ENCODE peak calls at places on chromosomes 12 and 14, in seven cellular contexts. One of them, this sample, is unnamed.

GRCh38 chr12:128830505-128830893 is 6.7 kb upstream of the SLC15A4 start:
- DNase-seq in SK-N-SH: no peak
- DNase-seq in H1: no peak
- DNase-seq in Panc1: no peak
- DNase-seq in GM12878: peak; percentile 94
- DNase-seq in K562: no peak
- DNase-seq in HepG2: no peak
- DNase-seq in this sample: no peak

GRCh38 chr14:79916281-79916680 is 295.0 kb downstream of the DIO2 start:
- DNase-seq in SK-N-SH: no peak
- DNase-seq in H1: no peak
- DNase-seq in Panc1: no peak
- DNase-seq in GM12878: no peak
- DNase-seq in K562: no peak
- DNase-seq in HepG2: no peak
- DNase-seq in this sample: no peak

GRCh38 chr14:24798911-24799310 is 164.9 kb upstream of the GZMB start:
- DNase-seq in SK-N-SH: no peak
- DNase-seq in H1: no peak
- DNase-seq in Panc1: no peak
- DNase-seq in GM12878: peak; percentile 15
- DNase-seq in K562: no peak
- DNase-seq in HepG2: no peak
- DNase-seq in this sample: no peak

GRCh38 chr12:57241556-57242310 is 9.3 kb downstream of the STAC3 start:
- DNase-seq in SK-N-SH: peak; percentile 57
- DNase-seq in H1: no peak
- DNase-seq in Panc1: no peak
- DNase-seq in GM12878: no peak
- DNase-seq in K562: no peak
- DNase-seq in HepG2: no peak
- DNase-seq in this sample: no peak

GRCh38 chr12:131836193-131836592 is 8.0 kb downstream of the MMP17 start:
- DNase-seq in SK-N-SH: peak; percentile 75
- DNase-seq in H1: no peak
- DNase-seq in Panc1: no peak
- DNase-seq in GM12878: no peak
- DNase-seq in K562: no peak
- DNase-seq in HepG2: no peak
- DNase-seq in this sample: no peak

GRCh38 chr14:90611501-90611900 is 204.7 kb downstream of the TTC7B start:
- DNase-seq in SK-N-SH: no peak
- DNase-seq in H1: no peak
- DNase-seq in Panc1: no peak
- DNase-seq in GM12878: no peak
- DNase-seq in K562: no peak
- DNase-seq in HepG2: no peak
- DNase-seq in this sample: no peak

GRCh38 chr12:39830862-39831520 is 211.4 kb upstream of the ABCD2 start:
- DNase-seq in SK-N-SH: no peak
- DNase-seq in H1: no peak
- DNase-seq in Panc1: no peak
- DNase-seq in GM12878: no peak
- DNase-seq in K562: no peak
- DNase-seq in HepG2: no peak
- DNase-seq in this sample: no peak

GRCh38 chr14:75274045-75274898 is 4.4 kb upstream of the FOS start:
- DNase-seq in SK-N-SH: no peak
- DNase-seq in H1: no peak
- DNase-seq in Panc1: no peak
- DNase-seq in GM12878: no peak
- DNase-seq in K562: no peak
- DNase-seq in HepG2: no peak
- DNase-seq in this sample: no peak

GRCh38 chr14:101687756-101688546 is 73.6 kb upstream of the PPP2R5C start:
- DNase-seq in SK-N-SH: no peak
- DNase-seq in H1: no peak
- DNase-seq in Panc1: no peak
- DNase-seq in GM12878: no peak
- DNase-seq in K562: no peak
- DNase-seq in HepG2: no peak
- DNase-seq in this sample: no peak

GRCh38 chr14:105283028-105283427 is 17.8 kb downstream of the BRF1 start:
- DNase-seq in SK-N-SH: no peak
- DNase-seq in H1: no peak
- DNase-seq in Panc1: no peak
- DNase-seq in GM12878: no peak
- DNase-seq in K562: peak; percentile 4
- DNase-seq in HepG2: no peak
- DNase-seq in this sample: no peak

GRCh38 chr12:1852076-1852475 is 31.7 kb downstream of the LRTM2 start:
- DNase-seq in SK-N-SH: no peak
- DNase-seq in H1: no peak
- DNase-seq in Panc1: no peak
- DNase-seq in GM12878: no peak
- DNase-seq in K562: no peak
- DNase-seq in HepG2: no peak
- DNase-seq in this sample: no peak

GRCh38 chr14:22106700-22107697 is 433.4 kb upstream of the OR4E1 start:
- DNase-seq in SK-N-SH: no peak
- DNase-seq in H1: no peak
- DNase-seq in Panc1: no peak
- DNase-seq in GM12878: no peak
- DNase-seq in K562: no peak
- DNase-seq in HepG2: no peak
- DNase-seq in this sample: no peak

GRCh38 chr14:22978487-22978837 is 3.9 kb downstream of the AJUBA start:
- DNase-seq in SK-N-SH: no peak
- DNase-seq in H1: no peak
- DNase-seq in Panc1: no peak
- DNase-seq in GM12878: no peak
- DNase-seq in K562: peak; percentile 44
- DNase-seq in HepG2: no peak
- DNase-seq in this sample: no peak

GRCh38 chr14:74362361-74362915 is 14.2 kb downstream of the VRTN start:
- DNase-seq in SK-N-SH: peak; percentile 88
- DNase-seq in H1: peak; percentile 77
- DNase-seq in Panc1: peak; percentile 67
- DNase-seq in GM12878: peak; percentile 21
- DNase-seq in K562: peak; percentile 74
- DNase-seq in HepG2: peak; percentile 63
- DNase-seq in this sample: peak; percentile 41

GRCh38 chr12:124713436-124714082 is 146.1 kb upstream of the NCOR2 start:
- DNase-seq in SK-N-SH: peak; percentile 63
- DNase-seq in H1: no peak
- DNase-seq in Panc1: no peak
- DNase-seq in GM12878: peak; percentile 93
- DNase-seq in K562: no peak
- DNase-seq in HepG2: no peak
- DNase-seq in this sample: no peak

GRCh38 chr14:58876613-58877012 is 238.9 kb downstream of the DACT1 start:
- DNase-seq in SK-N-SH: no peak
- DNase-seq in H1: no peak
- DNase-seq in Panc1: no peak
- DNase-seq in GM12878: no peak
- DNase-seq in K562: no peak
- DNase-seq in HepG2: no peak
- DNase-seq in this sample: no peak

GRCh38 chr12:68977335-68977734 is 44.4 kb upstream of the CPM start:
- DNase-seq in SK-N-SH: no peak
- DNase-seq in H1: no peak
- DNase-seq in Panc1: no peak
- DNase-seq in GM12878: no peak
- DNase-seq in K562: no peak
- DNase-seq in HepG2: no peak
- DNase-seq in this sample: no peak

GRCh38 chr12:93592641-93593396 is 20.3 kb downstream of the SOCS2 start:
- DNase-seq in SK-N-SH: no peak
- DNase-seq in H1: no peak
- DNase-seq in Panc1: no peak
- DNase-seq in GM12878: no peak
- DNase-seq in K562: no peak
- DNase-seq in HepG2: no peak
- DNase-seq in this sample: no peak

GRCh38 chr14:34355584-34356266 is 106.3 kb downstream of the SPTSSA start:
- DNase-seq in SK-N-SH: peak; percentile 26
- DNase-seq in H1: no peak
- DNase-seq in Panc1: no peak
- DNase-seq in GM12878: no peak
- DNase-seq in K562: no peak
- DNase-seq in HepG2: peak; percentile 45
- DNase-seq in this sample: no peak

GRCh38 chr14:104656014-104656714 is 33.3 kb upstream of the INF2 start:
- DNase-seq in SK-N-SH: peak; percentile 56
- DNase-seq in H1: no peak
- DNase-seq in Panc1: no peak
- DNase-seq in GM12878: no peak
- DNase-seq in K562: no peak
- DNase-seq in HepG2: no peak
- DNase-seq in this sample: no peak

GRCh38 chr12:99249543-99249942 is 398.0 kb upstream of the GARIN6 start:
- DNase-seq in SK-N-SH: no peak
- DNase-seq in H1: no peak
- DNase-seq in Panc1: no peak
- DNase-seq in GM12878: no peak
- DNase-seq in K562: no peak
- DNase-seq in HepG2: no peak
- DNase-seq in this sample: no peak

GRCh38 chr12:124411291-124411878 is 116.5 kb downstream of the RFLNA start:
- DNase-seq in SK-N-SH: peak; percentile 69
- DNase-seq in H1: no peak
- DNase-seq in Panc1: no peak
- DNase-seq in GM12878: no peak
- DNase-seq in K562: no peak
- DNase-seq in HepG2: no peak
- DNase-seq in this sample: no peak

GRCh38 chr14:105419305-105420091 is at the start of gene MTA1:
- DNase-seq in SK-N-SH: peak; percentile 86
- DNase-seq in H1: no peak
- DNase-seq in Panc1: no peak
- DNase-seq in GM12878: no peak
- DNase-seq in K562: peak; percentile 74
- DNase-seq in HepG2: peak; percentile 35
- DNase-seq in this sample: no peak

GRCh38 chr12:54418441-54419087 is 502 bp downstream of the ITGA5 start:
- DNase-seq in SK-N-SH: peak; percentile 55
- DNase-seq in H1: no peak
- DNase-seq in Panc1: no peak
- DNase-seq in GM12878: no peak
- DNase-seq in K562: peak; percentile 75
- DNase-seq in HepG2: no peak
- DNase-seq in this sample: no peak

GRCh38 chr12:121775501-121775900 is 18.0 kb downstream of the RHOF start:
- DNase-seq in SK-N-SH: no peak
- DNase-seq in H1: no peak
- DNase-seq in Panc1: no peak
- DNase-seq in GM12878: no peak
- DNase-seq in K562: no peak
- DNase-seq in HepG2: no peak
- DNase-seq in this sample: no peak

GRCh38 chr12:88017964-88018363 is 11.2 kb downstream of the C12orf50 start:
- DNase-seq in SK-N-SH: no peak
- DNase-seq in H1: no peak
- DNase-seq in Panc1: no peak
- DNase-seq in GM12878: no peak
- DNase-seq in K562: no peak
- DNase-seq in HepG2: no peak
- DNase-seq in this sample: no peak

DNA sequence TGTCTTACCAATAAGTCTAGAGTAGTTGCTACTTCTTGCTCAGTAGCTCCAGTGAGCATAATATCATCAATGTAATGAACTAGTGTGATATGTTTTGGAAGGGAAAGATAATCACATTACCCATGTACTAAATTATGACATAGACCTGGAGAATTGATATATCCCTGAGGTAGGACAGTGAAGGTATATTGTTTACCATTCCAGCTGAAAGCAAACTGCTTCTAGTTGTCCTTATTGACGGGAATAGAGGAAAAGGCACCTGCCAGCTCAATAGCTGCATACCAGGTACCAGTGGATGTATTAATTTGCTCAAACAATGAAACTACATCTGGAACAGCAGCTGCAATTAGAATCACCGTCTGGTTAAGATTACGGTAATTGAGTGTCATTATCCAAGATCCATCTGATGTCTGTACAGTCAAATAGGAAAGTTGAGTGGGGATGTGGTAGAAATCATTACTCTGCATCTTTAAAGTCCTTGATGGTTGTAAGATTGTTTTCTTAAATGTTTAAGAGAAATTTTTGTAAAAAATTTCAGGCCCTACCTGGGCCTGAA is 100.0 kb upstream of the ARHGAP5 start:
- DNase-seq in SK-N-SH: peak; percentile 47
- DNase-seq in H1: no peak
- DNase-seq in Panc1: no peak
- DNase-seq in GM12878: no peak
- DNase-seq in K562: no peak
- DNase-seq in HepG2: no peak
- DNase-seq in this sample: no peak
- TF ChIP-seq SIN3A in SK-N-SH: no peak
- TF ChIP-seq SIN3A in H1: no peak
- TF ChIP-seq SIN3A in Panc1: no peak
- TF ChIP-seq SIN3A in GM12878: no peak
- TF ChIP-seq SIN3A in K562: no peak
- TF ChIP-seq SIN3A in HepG2: no peak
- TF ChIP-seq SIN3A in this sample: no peak

GRCh38 chr12:503111-503761 is 43.5 kb downstream of the B4GALNT3 start:
- DNase-seq in SK-N-SH: no peak
- DNase-seq in H1: no peak
- DNase-seq in Panc1: no peak
- DNase-seq in GM12878: no peak
- DNase-seq in K562: no peak
- DNase-seq in HepG2: no peak
- DNase-seq in this sample: peak; percentile 59
- TF ChIP-seq SIN3A in SK-N-SH: no peak
- TF ChIP-seq SIN3A in H1: no peak
- TF ChIP-seq SIN3A in Panc1: no peak
- TF ChIP-seq SIN3A in GM12878: no peak
- TF ChIP-seq SIN3A in K562: no peak
- TF ChIP-seq SIN3A in HepG2: no peak
- TF ChIP-seq SIN3A in this sample: no peak

DNA sequence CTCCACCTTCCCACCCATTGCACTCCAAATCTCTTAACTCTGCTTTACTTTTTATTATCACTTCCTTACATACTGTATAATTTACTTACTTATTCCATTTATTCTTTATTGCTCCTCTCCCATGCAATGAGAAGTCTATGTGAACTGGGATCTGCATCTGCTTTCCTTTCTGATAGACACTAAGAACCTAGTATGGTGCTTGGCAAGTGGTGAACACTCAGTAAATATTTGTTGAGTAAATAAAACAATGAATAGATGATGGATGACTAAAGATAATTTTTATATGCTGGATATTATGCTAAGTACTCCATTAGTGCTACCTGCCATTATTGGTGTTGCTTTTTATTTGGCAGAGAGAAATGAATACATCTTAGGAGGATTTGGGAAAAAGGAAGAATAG is 151.0 kb downstream of the TPH2 start:
- DNase-seq in SK-N-SH: no peak
- DNase-seq in H1: no peak
- DNase-seq in Panc1: no peak
- DNase-seq in GM12878: no peak
- DNase-seq in K562: no peak
- DNase-seq in HepG2: no peak
- DNase-seq in this sample: no peak
- TF ChIP-seq SIN3A in SK-N-SH: no peak
- TF ChIP-seq SIN3A in H1: no peak
- TF ChIP-seq SIN3A in Panc1: no peak
- TF ChIP-seq SIN3A in GM12878: no peak
- TF ChIP-seq SIN3A in K562: no peak
- TF ChIP-seq SIN3A in HepG2: no peak
- TF ChIP-seq SIN3A in this sample: no peak

GRCh38 chr12:19299765-19300164 is 139.5 kb upstream of the AEBP2 start:
- DNase-seq in SK-N-SH: no peak
- DNase-seq in H1: no peak
- DNase-seq in Panc1: no peak
- DNase-seq in GM12878: no peak
- DNase-seq in K562: no peak
- DNase-seq in HepG2: no peak
- DNase-seq in this sample: peak; percentile 7
- TF ChIP-seq SIN3A in SK-N-SH: no peak
- TF ChIP-seq SIN3A in H1: no peak
- TF ChIP-seq SIN3A in Panc1: no peak
- TF ChIP-seq SIN3A in GM12878: no peak
- TF ChIP-seq SIN3A in K562: no peak
- TF ChIP-seq SIN3A in HepG2: no peak
- TF ChIP-seq SIN3A in this sample: no peak